ENCODE peak calls at places on chromosomes 3 and 15, in seven cellular contexts. One of them, this sample, is unnamed.

GRCh38 chr15:57444877-57445513 is 68.7 kb downstream of the CGNL1 start:
- DNase-seq in fibroblast of lung: no peak
- DNase-seq in breast epithelium: no peak
- DNase-seq in right cardiac atrium: no peak
- DNase-seq in GM23248: peak; percentile 45
- DNase-seq in HL-60: no peak
- DNase-seq in AG04450: no peak
- DNase-seq in this sample: no peak

GRCh38 chr3:10682692-10683091 is 133.3 kb upstream of the SLC6A11 start:
- DNase-seq in breast epithelium: no peak
- DNase-seq in right cardiac atrium: no peak
- DNase-seq in fibroblast of lung: no peak
- DNase-seq in AG04450: no peak
- DNase-seq in GM23248: no peak
- DNase-seq in HL-60: no peak
- DNase-seq in this sample: no peak

GRCh38 chr15:79682285-79682684 is 214.5 kb downstream of the MTHFS start:
- DNase-seq in fibroblast of lung: peak; percentile 67
- DNase-seq in HL-60: no peak
- DNase-seq in right cardiac atrium: peak; percentile 59
- DNase-seq in GM23248: peak; percentile 89
- DNase-seq in AG04450: peak; percentile 27
- DNase-seq in breast epithelium: no peak
- DNase-seq in this sample: peak; percentile 3

GRCh38 chr15:79455361-79455760 is 23.2 kb downstream of the MINAR1 start:
- DNase-seq in GM23248: peak; percentile 15
- DNase-seq in AG04450: no peak
- DNase-seq in HL-60: no peak
- DNase-seq in right cardiac atrium: no peak
- DNase-seq in fibroblast of lung: no peak
- DNase-seq in breast epithelium: no peak
- DNase-seq in this sample: no peak

GRCh38 chr3:139198186-139198585 is 145.6 kb upstream of the MRPS22 start:
- DNase-seq in breast epithelium: no peak
- DNase-seq in right cardiac atrium: no peak
- DNase-seq in fibroblast of lung: no peak
- DNase-seq in HL-60: no peak
- DNase-seq in AG04450: no peak
- DNase-seq in GM23248: peak; percentile 34
- DNase-seq in this sample: no peak

GRCh38 chr3:82133070-82133606 is 371.7 kb upstream of the GBE1 start:
- DNase-seq in GM23248: peak; percentile 77
- DNase-seq in fibroblast of lung: peak; percentile 73
- DNase-seq in AG04450: peak; percentile 24
- DNase-seq in breast epithelium: no peak
- DNase-seq in HL-60: peak; percentile 56
- DNase-seq in right cardiac atrium: peak; percentile 41
- DNase-seq in this sample: peak; percentile 38

GRCh38 chr15:99121207-99121606 is 16.3 kb downstream of the SYNM start:
- DNase-seq in fibroblast of lung: no peak
- DNase-seq in GM23248: no peak
- DNase-seq in right cardiac atrium: peak; percentile 7
- DNase-seq in AG04450: no peak
- DNase-seq in breast epithelium: no peak
- DNase-seq in HL-60: no peak
- DNase-seq in this sample: no peak

GRCh38 chr3:112358311-112358780 is 25.4 kb downstream of the CD200 start:
- DNase-seq in right cardiac atrium: no peak
- DNase-seq in GM23248: no peak
- DNase-seq in AG04450: no peak
- DNase-seq in fibroblast of lung: no peak
- DNase-seq in HL-60: no peak
- DNase-seq in breast epithelium: no peak
- DNase-seq in this sample: no peak

GRCh38 chr3:4976109-4976508 is 3.1 kb upstream of the BHLHE40 start:
- DNase-seq in breast epithelium: no peak
- DNase-seq in AG04450: no peak
- DNase-seq in right cardiac atrium: peak; percentile 60
- DNase-seq in fibroblast of lung: peak; percentile 69
- DNase-seq in GM23248: peak; percentile 78
- DNase-seq in HL-60: peak; percentile 95
- DNase-seq in this sample: no peak

GRCh38 chr15:93483923-93484322 is 394.9 kb upstream of the RGMA start:
- DNase-seq in HL-60: no peak
- DNase-seq in fibroblast of lung: no peak
- DNase-seq in right cardiac atrium: no peak
- DNase-seq in breast epithelium: no peak
- DNase-seq in AG04450: no peak
- DNase-seq in GM23248: no peak
- DNase-seq in this sample: no peak

GRCh38 chr3:12501360-12502020 is 17.2 kb downstream of the TSEN2 start:
- DNase-seq in GM23248: peak; percentile 76
- DNase-seq in breast epithelium: no peak
- DNase-seq in fibroblast of lung: peak; percentile 94
- DNase-seq in HL-60: no peak
- DNase-seq in AG04450: peak; percentile 44
- DNase-seq in right cardiac atrium: no peak
- DNase-seq in this sample: no peak

GRCh38 chr3:49602049-49602554 is 47.8 kb downstream of the BSN start:
- DNase-seq in AG04450: no peak
- DNase-seq in right cardiac atrium: no peak
- DNase-seq in fibroblast of lung: no peak
- DNase-seq in GM23248: no peak
- DNase-seq in breast epithelium: no peak
- DNase-seq in HL-60: peak; percentile 4
- DNase-seq in this sample: no peak

GRCh38 chr3:18401298-18401961 is 23.7 kb downstream of the SATB1 start:
- DNase-seq in breast epithelium: no peak
- DNase-seq in right cardiac atrium: no peak
- DNase-seq in HL-60: peak; percentile 8
- DNase-seq in GM23248: no peak
- DNase-seq in AG04450: no peak
- DNase-seq in fibroblast of lung: no peak
- DNase-seq in this sample: no peak

GRCh38 chr3:114848087-114848486 is 299.0 kb downstream of the ZBTB20 start:
- DNase-seq in right cardiac atrium: no peak
- DNase-seq in AG04450: no peak
- DNase-seq in HL-60: no peak
- DNase-seq in GM23248: no peak
- DNase-seq in breast epithelium: no peak
- DNase-seq in fibroblast of lung: no peak
- DNase-seq in this sample: peak; percentile 77

GRCh38 chr3:15693340-15693739 is 91.8 kb downstream of the BTD start:
- DNase-seq in breast epithelium: no peak
- DNase-seq in right cardiac atrium: no peak
- DNase-seq in HL-60: no peak
- DNase-seq in GM23248: peak; percentile 47
- DNase-seq in fibroblast of lung: no peak
- DNase-seq in AG04450: no peak
- DNase-seq in this sample: no peak

GRCh38 chr3:13231781-13232515 is 158.7 kb upstream of the IQSEC1 start:
- DNase-seq in AG04450: no peak
- DNase-seq in breast epithelium: no peak
- DNase-seq in GM23248: no peak
- DNase-seq in fibroblast of lung: no peak
- DNase-seq in HL-60: no peak
- DNase-seq in right cardiac atrium: no peak
- DNase-seq in this sample: no peak

GRCh38 chr3:63333815-63334214 is 55.7 kb downstream of the SYNPR start:
- DNase-seq in breast epithelium: no peak
- DNase-seq in GM23248: peak; percentile 46
- DNase-seq in right cardiac atrium: no peak
- DNase-seq in HL-60: no peak
- DNase-seq in fibroblast of lung: peak; percentile 41
- DNase-seq in AG04450: no peak
- DNase-seq in this sample: no peak

GRCh38 chr3:112097378-112097777 is 11.2 kb downstream of the C3orf52 start:
- DNase-seq in right cardiac atrium: no peak
- DNase-seq in HL-60: no peak
- DNase-seq in fibroblast of lung: peak; percentile 99
- DNase-seq in GM23248: peak; percentile 98
- DNase-seq in breast epithelium: no peak
- DNase-seq in AG04450: peak; percentile 97
- DNase-seq in this sample: no peak

GRCh38 chr15:58777107-58777506 is 6.0 kb downstream of the MINDY2 start:
- DNase-seq in AG04450: no peak
- DNase-seq in right cardiac atrium: no peak
- DNase-seq in HL-60: no peak
- DNase-seq in GM23248: no peak
- DNase-seq in fibroblast of lung: no peak
- DNase-seq in breast epithelium: no peak
- DNase-seq in this sample: no peak

GRCh38 chr3:11159421-11159904 is 5.2 kb downstream of the HRH1 start:
- DNase-seq in right cardiac atrium: peak; percentile 44
- DNase-seq in GM23248: peak; percentile 96
- DNase-seq in AG04450: peak; percentile 97
- DNase-seq in fibroblast of lung: peak; percentile 98
- DNase-seq in breast epithelium: no peak
- DNase-seq in HL-60: peak; percentile 18
- DNase-seq in this sample: no peak

GRCh38 chr15:32028921-32029320 is 1.4 kb upstream of the CHRNA7 start:
- DNase-seq in AG04450: no peak
- DNase-seq in GM23248: no peak
- DNase-seq in HL-60: no peak
- DNase-seq in right cardiac atrium: no peak
- DNase-seq in breast epithelium: no peak
- DNase-seq in fibroblast of lung: no peak
- DNase-seq in this sample: no peak

GRCh38 chr3:116018651-116019050 is 395.3 kb downstream of the GAP43 start:
- DNase-seq in HL-60: no peak
- DNase-seq in right cardiac atrium: no peak
- DNase-seq in breast epithelium: no peak
- DNase-seq in AG04450: no peak
- DNase-seq in fibroblast of lung: no peak
- DNase-seq in GM23248: peak; percentile 77
- DNase-seq in this sample: no peak

GRCh38 chr3:193711523-193711963 is 118.5 kb downstream of the OPA1 start:
- DNase-seq in AG04450: no peak
- DNase-seq in HL-60: no peak
- DNase-seq in breast epithelium: no peak
- DNase-seq in fibroblast of lung: no peak
- DNase-seq in GM23248: no peak
- DNase-seq in right cardiac atrium: no peak
- DNase-seq in this sample: no peak

GRCh38 chr3:51966016-51966415 is 1.2 kb downstream of the PCBP4 start:
- DNase-seq in right cardiac atrium: no peak
- DNase-seq in fibroblast of lung: no peak
- DNase-seq in HL-60: no peak
- DNase-seq in AG04450: no peak
- DNase-seq in GM23248: no peak
- DNase-seq in breast epithelium: no peak
- DNase-seq in this sample: peak; percentile 70

GRCh38 chr3:66803206-66803605 is 194.9 kb upstream of the KBTBD8 start:
- DNase-seq in right cardiac atrium: no peak
- DNase-seq in AG04450: no peak
- DNase-seq in GM23248: no peak
- DNase-seq in breast epithelium: no peak
- DNase-seq in fibroblast of lung: no peak
- DNase-seq in HL-60: no peak
- DNase-seq in this sample: no peak

GRCh38 chr3:177330771-177331170 is 133.5 kb upstream of the TBL1XR1 start:
- DNase-seq in HL-60: no peak
- DNase-seq in GM23248: peak; percentile 57
- DNase-seq in fibroblast of lung: no peak
- DNase-seq in AG04450: no peak
- DNase-seq in right cardiac atrium: no peak
- DNase-seq in breast epithelium: no peak
- DNase-seq in this sample: no peak

GRCh38 chr3:60555704-60556340 is 695.4 kb downstream of the FHIT start:
- DNase-seq in right cardiac atrium: no peak
- DNase-seq in GM23248: peak; percentile 64
- DNase-seq in HL-60: no peak
- DNase-seq in breast epithelium: no peak
- DNase-seq in fibroblast of lung: peak; percentile 14
- DNase-seq in AG04450: peak; percentile 23
- DNase-seq in this sample: no peak

GRCh38 chr3:42839616-42840015 is 30.4 kb downstream of the ACKR2 start:
- DNase-seq in breast epithelium: no peak
- DNase-seq in AG04450: peak; percentile 42
- DNase-seq in HL-60: peak; percentile 42
- DNase-seq in fibroblast of lung: peak; percentile 78
- DNase-seq in right cardiac atrium: no peak
- DNase-seq in GM23248: peak; percentile 84
- DNase-seq in this sample: no peak

GRCh38 chr3:150754896-150755295 is 8.1 kb downstream of the SIAH2 start:
- DNase-seq in AG04450: no peak
- DNase-seq in fibroblast of lung: no peak
- DNase-seq in GM23248: no peak
- DNase-seq in right cardiac atrium: no peak
- DNase-seq in breast epithelium: no peak
- DNase-seq in HL-60: no peak
- DNase-seq in this sample: no peak

DNA sequence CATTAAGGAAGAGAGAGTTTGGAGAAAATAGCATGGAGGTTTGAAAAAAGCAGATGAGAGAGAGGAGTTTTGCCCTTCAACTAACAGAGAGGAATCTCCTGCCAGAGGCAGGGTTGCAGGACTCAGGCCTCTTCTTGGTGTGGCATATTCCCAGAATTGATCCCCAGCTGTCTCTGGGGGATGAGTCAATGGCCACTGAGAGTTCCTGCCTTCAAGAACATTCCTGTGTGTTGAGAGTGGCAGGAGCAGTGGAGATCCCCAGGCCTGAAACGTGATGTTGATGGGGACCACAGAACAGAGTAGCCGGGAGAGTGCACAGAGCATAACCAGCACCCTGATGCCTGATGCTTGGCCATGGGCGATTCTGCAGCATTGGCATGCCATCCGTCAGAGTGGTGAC is 348.4 kb upstream of the THBS1 start:
- DNase-seq in HL-60: no peak
- DNase-seq in GM23248: peak; percentile 93
- DNase-seq in breast epithelium: no peak
- DNase-seq in fibroblast of lung: peak; percentile 66
- DNase-seq in right cardiac atrium: no peak
- DNase-seq in AG04450: peak; percentile 70
- DNase-seq in this sample: no peak
- H3K27ac ChIP-seq in HL-60: no peak overlapping the region
- H3K27ac ChIP-seq in GM23248: peak overlapping the region; percentile 83
- H3K27ac ChIP-seq in breast epithelium: no peak overlapping the region
- H3K27ac ChIP-seq in fibroblast of lung: no peak overlapping the region
- H3K27ac ChIP-seq in right cardiac atrium: no peak overlapping the region
- H3K27ac ChIP-seq in AG04450: peak overlapping the region; percentile 53
- H3K27ac ChIP-seq in this sample: no peak overlapping the region

GRCh38 chr3:69204315-69204957 is 82.0 kb upstream of the LMOD3 start:
- DNase-seq in HL-60: no peak
- DNase-seq in fibroblast of lung: no peak
- DNase-seq in AG04450: no peak
- DNase-seq in right cardiac atrium: no peak
- DNase-seq in GM23248: peak; percentile 20
- DNase-seq in breast epithelium: no peak
- DNase-seq in this sample: no peak
- H3K27ac ChIP-seq in HL-60: no peak overlapping the region
- H3K27ac ChIP-seq in fibroblast of lung: no peak overlapping the region
- H3K27ac ChIP-seq in AG04450: no peak overlapping the region
- H3K27ac ChIP-seq in right cardiac atrium: peak overlapping the region; percentile 9
- H3K27ac ChIP-seq in GM23248: no peak overlapping the region
- H3K27ac ChIP-seq in breast epithelium: no peak overlapping the region
- H3K27ac ChIP-seq in this sample: peak overlapping the region; percentile 58

GRCh38 chr3:157103280-157103679 is 56.7 kb downstream of the CCNL1 start:
- DNase-seq in HL-60: no peak
- DNase-seq in breast epithelium: no peak
- DNase-seq in fibroblast of lung: no peak
- DNase-seq in right cardiac atrium: no peak
- DNase-seq in GM23248: no peak
- DNase-seq in AG04450: no peak
- DNase-seq in this sample: no peak
- H3K27ac ChIP-seq in HL-60: no peak overlapping the region
- H3K27ac ChIP-seq in breast epithelium: no peak overlapping the region
- H3K27ac ChIP-seq in fibroblast of lung: no peak overlapping the region
- H3K27ac ChIP-seq in right cardiac atrium: peak overlapping the region; percentile 45
- H3K27ac ChIP-seq in GM23248: no peak overlapping the region
- H3K27ac ChIP-seq in AG04450: no peak overlapping the region
- H3K27ac ChIP-seq in this sample: peak overlapping the region; percentile 2

GRCh38 chr15:75121547-75121946 is 80.1 kb upstream of the C15orf39 start:
- DNase-seq in HL-60: no peak
- DNase-seq in breast epithelium: no peak
- DNase-seq in GM23248: no peak
- DNase-seq in fibroblast of lung: no peak
- DNase-seq in AG04450: no peak
- DNase-seq in right cardiac atrium: no peak
- DNase-seq in this sample: no peak
- H3K27ac ChIP-seq in HL-60: no peak overlapping the region
- H3K27ac ChIP-seq in breast epithelium: no peak overlapping the region
- H3K27ac ChIP-seq in GM23248: no peak overlapping the region
- H3K27ac ChIP-seq in fibroblast of lung: no peak overlapping the region
- H3K27ac ChIP-seq in AG04450: no peak overlapping the region
- H3K27ac ChIP-seq in right cardiac atrium: no peak overlapping the region
- H3K27ac ChIP-seq in this sample: no peak overlapping the region